ENCODE peak calls at places on chromosomes 6 and 20, in four cellular contexts. W is stimulated activated CD8-positive, alpha-beta memory T cell treated with anti-CD3 and anti-CD28 coated beads, Interleukin-2, amount 100 ng/mL, for 1 hour; N is H54; P is aorta. R is an unnamed sample.
A peak's percentile ranks its signal among the peaks of the same experiment; 100 is the strongest.

GRCh38 chr6:160036790-160037206 is 67.9 kb downstream of the IGF2R start:
- DNase-seq in W (no peak), P (no peak), N (no peak), R (peak; percentile 34)

GRCh38 chr20:19047040-19047950 is 165.1 kb upstream of the SLC24A3 start:
- DNase-seq in P (peak; percentile 74), W (no peak), N (no peak), R (no peak)

GRCh38 chr6:132568611-132569010 is 1.5 kb upstream of the TAAR6 start:
- DNase-seq in P (no peak), N (no peak), W (no peak), R (no peak)

GRCh38 chr6:24431045-24431451 is 28.3 kb downstream of the MRS2 start:
- DNase-seq in W (no peak), N (peak; percentile 37), P (no peak), R (peak; percentile 7)

GRCh38 chr6:43523282-43523681 is 6.4 kb downstream of the POLR1C start:
- DNase-seq in N (no peak), P (no peak), W (no peak), R (no peak)

GRCh38 chr20:35561268-35561667 is 19.4 kb downstream of the ERGIC3 start:
- DNase-seq in N (peak; percentile 69), P (peak; percentile 29), W (no peak), R (peak; percentile 4)

GRCh38 chr6:128505603-128506002 is 14.8 kb downstream of the PTPRK start:
- DNase-seq in W (no peak), P (no peak), N (no peak), R (no peak)

GRCh38 chr20:31826074-31826473 is 6.9 kb downstream of the MYLK2 start:
- DNase-seq in W (no peak), N (no peak), P (no peak), R (no peak)

GRCh38 chr6:74654296-74654695 is 551.6 kb downstream of the COL12A1 start:
- DNase-seq in N (no peak), W (no peak), P (no peak), R (no peak)

GRCh38 chr6:112199001-112199403 is 55.4 kb downstream of the LAMA4 start:
- DNase-seq in N (no peak), W (no peak), P (no peak), R (no peak)

GRCh38 chr20:555933-556332 is 12.3 kb upstream of the CSNK2A1 start:
- DNase-seq in W (no peak), P (no peak), N (no peak), R (no peak)

GRCh38 chr6:13278184-13278583 is 50.2 kb downstream of the TBC1D7 start:
- DNase-seq in W (no peak), N (no peak), P (no peak), R (no peak)

GRCh38 chr6:39214846-39215639 is 14.2 kb downstream of the KCNK5 start:
- DNase-seq in P (no peak), W (no peak), N (no peak), R (no peak)

GRCh38 chr20:24545168-24545567 is 75.7 kb downstream of the SYNDIG1 start:
- DNase-seq in N (no peak), W (no peak), P (no peak), R (no peak)

GRCh38 chr6:37531026-37531425 is 31.3 kb upstream of the CCDC167 start:
- DNase-seq in W (no peak), P (no peak), N (peak; percentile 70), R (no peak)

GRCh38 chr20:37920270-37920669 is 17.3 kb downstream of the VSTM2L start:
- DNase-seq in P (no peak), N (no peak), W (no peak), R (no peak)

GRCh38 chr6:36955136-36955535 is 598 bp downstream of the PI16 start:
- DNase-seq in W (no peak), N (no peak), P (no peak), R (no peak)